ENCODE peak calls at places on chromosomes 3 and 15, in five cellular contexts. L is K562, A is HCT116, E is HepG2, T is GM12878. Z is an unnamed sample.

GRCh38 chr15:97909291-97909891 is 51.1 kb upstream of the ARRDC4 start:
- DNase-seq in L (peak), A (peak), E (peak), T (no peak), Z (peak)

GRCh38 chr3:120160050-120160449 is 65.8 kb upstream of the GSK3B start:
- DNase-seq in L (no peak), A (peak), E (no peak), T (no peak), Z (no peak)

GRCh38 chr3:188067932-188068331 is 86.0 kb upstream of the LPP start:
- DNase-seq in L (no peak), A (no peak), E (no peak), T (no peak), Z (no peak)

GRCh38 chr3:4633078-4634004 is 140.2 kb downstream of the ITPR1 start:
- DNase-seq in L (peak), A (peak), E (peak), T (peak), Z (peak)

GRCh38 chr3:30553641-30554316 is 52.6 kb upstream of the TGFBR2 start:
- DNase-seq in L (no peak), A (no peak), E (no peak), T (no peak), Z (no peak)

GRCh38 chr3:111485086-111485485 is 56.9 kb upstream of the CD96 start:
- DNase-seq in L (no peak), A (no peak), E (no peak), T (no peak), Z (no peak)

GRCh38 chr3:59094446-59094845 is 44.6 kb upstream of the CFAP20DC start:
- DNase-seq in L (no peak), A (no peak), E (no peak), T (no peak), Z (no peak)

GRCh38 chr15:84818221-84819131 is 1.3 kb downstream of the ALPK3 start:
- DNase-seq in L (peak), A (no peak), E (peak), T (no peak), Z (peak)

GRCh38 chr15:58546635-58547627 is 115.1 kb downstream of the LIPC start:
- DNase-seq in L (peak), A (peak), E (peak), T (no peak), Z (peak)

GRCh38 chr15:96333194-96334016 is 2.9 kb downstream of the NR2F2 start:
- DNase-seq in L (peak), A (no peak), E (no peak), T (no peak), Z (peak)

GRCh38 chr3:20503394-20504082 is 317.5 kb upstream of the SGO1 start:
- DNase-seq in L (no peak), A (no peak), E (no peak), T (no peak), Z (no peak)

GRCh38 chr3:128012050-128012449 is 40.2 kb upstream of the SEC61A1 start:
- DNase-seq in L (peak), A (no peak), E (no peak), T (no peak), Z (no peak)

GRCh38 chr3:147348976-147349375 is 57.4 kb downstream of the ZIC4 start:
- DNase-seq in L (no peak), A (no peak), E (no peak), T (no peak), Z (no peak)

GRCh38 chr3:184842433-184842832 is 30.5 kb downstream of the VPS8 start:
- DNase-seq in L (no peak), A (no peak), E (no peak), T (no peak), Z (no peak)

GRCh38 chr3:48194446-48195071 is 6.3 kb upstream of the CDC25A start:
- DNase-seq in L (peak), A (peak), E (peak), T (peak), Z (peak)
- TF ChIP-seq REST in L (no peak), A (no peak), E (no peak), T (no peak), Z (no peak)

DNA sequence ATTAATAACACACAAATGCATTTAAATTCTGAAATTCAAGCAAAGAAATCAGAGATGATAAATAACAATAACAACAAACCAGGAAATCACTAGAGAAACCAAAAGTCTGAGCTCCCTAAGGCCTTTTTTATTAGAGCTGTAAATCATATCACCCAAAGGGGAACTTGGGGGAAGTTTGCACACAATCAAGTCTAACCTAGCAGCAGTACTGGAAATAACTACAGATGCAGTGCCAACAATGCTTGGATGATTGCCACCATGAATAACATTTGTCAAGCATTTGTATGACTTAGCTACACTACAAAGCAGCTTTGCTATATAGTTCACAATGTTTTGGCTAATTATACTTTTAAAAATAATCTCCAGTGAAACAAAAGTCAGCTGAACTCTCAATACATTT is 27.8 kb downstream of the SHQ1 start:
- DNase-seq in L (no peak), A (no peak), E (no peak), T (no peak), Z (no peak)
- TF ChIP-seq ZBTB33 in L (no peak), A (no peak), E (no peak), T (no peak), Z (no peak)

GRCh38 chr15:36126194-36126593 is 453.2 kb upstream of the CDIN1 start:
- DNase-seq in L (no peak), A (no peak), E (no peak), T (no peak), Z (no peak)
- TF ChIP-seq REST in L (no peak), A (no peak), E (no peak), T (no peak), Z (no peak)

GRCh38 chr3:55489804-55490132 is 2.7 kb upstream of the WNT5A start:
- DNase-seq in L (no peak), A (no peak), E (no peak), T (no peak), Z (no peak)

GRCh38 chr3:55486857-55487375 is at the start of gene WNT5A:
- DNase-seq in L (no peak), A (no peak), E (no peak), T (no peak), Z (peak)

GRCh38 chr3:55488398-55489055 is 1.4 kb upstream of the WNT5A start:
- DNase-seq in L (no peak), A (no peak), E (no peak), T (peak), Z (peak)

GRCh38 chr3:55486101-55486856 is 827 bp downstream of the WNT5A start:
- DNase-seq in L (no peak), A (no peak), E (no peak), T (no peak), Z (peak)

DNA sequence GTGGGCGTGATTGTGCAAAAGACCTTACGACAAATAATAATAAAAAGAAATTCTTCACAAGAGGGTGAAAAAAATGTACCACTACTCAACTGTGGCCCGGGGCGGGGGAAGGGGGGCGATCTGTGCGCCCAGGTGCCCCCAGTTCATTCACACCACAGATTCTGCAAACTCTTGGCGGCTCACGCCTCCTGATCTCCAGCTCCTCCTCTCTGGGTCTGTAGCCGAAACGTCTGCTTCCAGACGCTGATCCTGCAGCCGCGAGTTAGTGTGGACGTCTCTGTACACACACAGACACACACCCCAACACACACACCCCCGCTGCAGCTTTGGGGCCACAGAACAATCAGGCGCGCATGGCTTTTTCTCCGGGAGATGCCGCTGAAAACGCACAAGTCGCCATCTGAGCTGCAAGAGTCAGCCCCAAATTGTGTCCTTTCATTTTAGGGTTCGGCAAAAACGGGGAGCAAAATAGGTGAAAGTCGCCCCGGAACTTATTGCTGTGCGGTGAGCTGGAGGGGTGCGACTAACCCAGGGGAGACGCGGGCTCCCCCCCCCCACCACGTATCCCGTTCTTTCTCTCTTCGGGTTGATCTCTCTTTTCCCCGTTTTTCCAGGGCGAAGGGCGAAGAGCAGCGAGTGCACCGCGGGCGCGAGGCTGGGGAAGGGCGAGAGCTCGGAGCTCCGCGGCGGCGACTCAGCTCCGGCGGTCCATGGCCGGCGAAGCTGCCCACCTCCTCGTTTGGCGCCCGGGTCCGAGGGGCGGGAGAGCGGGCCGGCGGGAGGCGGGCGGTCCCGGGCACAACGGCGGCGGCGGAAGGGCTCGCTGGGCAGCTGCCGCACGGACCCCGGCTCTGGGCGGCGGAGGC is 503 bp upstream of the WNT5A start:
- DNase-seq in L (no peak), A (no peak), E (no peak), T (no peak), Z (peak)
- TF ChIP-seq ZBTB33 in L (no peak), A (no peak), E (no peak), T (no peak), Z (no peak)

GRCh38 chr3:129868912-129869311 is 24.6 kb downstream of the TMCC1 start:
- DNase-seq in L (no peak), A (no peak), E (no peak), T (no peak), Z (no peak)
- TF ChIP-seq REST in L (no peak), A (no peak), E (no peak), T (no peak), Z (no peak)

GRCh38 chr15:63703641-63704040 is 106.5 kb downstream of the FBXL22 start:
- DNase-seq in L (no peak), A (no peak), E (no peak), T (no peak), Z (no peak)
- TF ChIP-seq ZBTB33 in L (no peak), A (no peak), E (no peak), T (no peak), Z (no peak)

DNA sequence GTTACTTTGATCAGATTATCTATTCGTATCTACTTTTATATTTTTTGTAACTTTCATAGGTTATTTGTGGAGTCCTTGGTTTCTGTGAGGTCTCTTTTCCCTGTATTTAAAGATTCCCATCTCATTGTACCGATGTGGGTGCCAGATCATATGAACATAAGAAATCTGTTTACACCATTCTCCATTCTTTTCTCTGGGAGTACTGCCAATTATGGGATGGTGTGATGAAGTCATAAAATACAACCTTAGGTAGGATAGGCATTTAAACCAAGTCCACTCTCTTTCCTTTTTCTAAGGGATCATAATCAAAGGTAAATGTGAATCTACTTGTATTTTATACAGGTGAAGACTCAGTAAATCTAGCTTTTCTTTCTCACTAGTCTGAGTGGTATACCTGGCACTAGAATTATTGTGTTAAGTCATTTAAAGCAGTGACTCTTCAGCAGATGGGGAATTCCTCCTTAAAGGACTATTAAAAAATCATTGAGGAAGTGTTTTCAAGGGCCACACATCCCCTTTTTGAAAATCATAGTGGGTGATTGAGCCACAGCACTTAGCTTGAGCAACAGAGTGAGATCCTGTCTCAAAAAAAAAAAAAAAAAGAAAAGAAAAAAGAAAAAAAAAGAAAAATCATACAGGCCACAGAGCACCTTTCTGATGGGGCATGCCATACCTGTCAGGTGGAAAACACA is 12.3 kb upstream of the NFKBIZ start:
- DNase-seq in L (no peak), A (no peak), E (no peak), T (no peak), Z (no peak)
- TF ChIP-seq REST in L (no peak), A (no peak), E (no peak), T (no peak), Z (no peak)

GRCh38 chr15:56042982-56043980 is 49.9 kb upstream of the NEDD4 start:
- DNase-seq in L (no peak), A (no peak), E (peak), T (peak), Z (no peak)

GRCh38 chr15:56045068-56045748 is 51.8 kb upstream of the NEDD4 start:
- DNase-seq in L (no peak), A (no peak), E (no peak), T (no peak), Z (no peak)

GRCh38 chr15:56051700-56052099 is 58.3 kb upstream of the NEDD4 start:
- DNase-seq in L (no peak), A (no peak), E (no peak), T (no peak), Z (no peak)

GRCh38 chr15:56049577-56049976 is 56.2 kb upstream of the NEDD4 start:
- DNase-seq in L (no peak), A (no peak), E (no peak), T (no peak), Z (no peak)

DNA sequence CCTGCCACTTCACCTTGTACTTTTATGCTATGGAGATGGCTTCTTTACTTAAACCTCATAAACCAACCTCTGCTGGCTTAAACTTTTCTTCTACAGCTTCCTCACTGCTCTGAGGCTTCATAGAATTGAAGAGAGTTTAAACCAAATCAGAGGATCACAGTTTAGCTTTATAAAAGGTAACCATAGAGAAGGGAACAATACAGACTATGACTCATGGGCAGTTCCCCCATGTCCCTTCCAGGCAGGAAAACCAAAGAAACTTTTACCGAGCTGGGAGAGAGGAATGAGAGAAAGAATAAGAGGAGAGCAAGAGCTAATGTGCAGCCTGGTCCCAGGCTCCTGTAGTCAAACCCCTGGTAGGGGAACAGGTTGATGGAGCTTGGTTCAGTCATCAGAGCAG is 53.9 kb upstream of the NEDD4 start:
- DNase-seq in L (no peak), A (no peak), E (no peak), T (no peak), Z (no peak)
- TF ChIP-seq ZBTB33 in L (no peak), A (no peak), E (no peak), T (no peak), Z (no peak)

DNA sequence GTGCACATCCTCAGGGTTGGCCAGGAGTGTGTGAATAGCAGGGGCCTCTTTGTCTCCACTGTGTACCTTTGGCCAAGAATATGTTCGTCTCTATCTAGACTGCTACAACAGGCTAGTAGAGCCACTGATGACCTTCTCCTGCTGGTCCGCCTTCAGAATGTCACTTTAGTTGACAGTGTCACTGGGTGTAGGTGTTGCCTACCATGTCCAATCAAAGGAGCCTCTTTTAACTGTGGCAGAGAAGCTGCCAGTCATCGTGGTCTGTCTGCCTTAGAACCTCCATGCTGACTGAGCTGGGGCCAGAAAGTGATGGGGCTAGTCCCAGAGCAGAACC is 40.1 kb downstream of the OXSR1 start:
- DNase-seq in L (peak), A (no peak), E (no peak), T (no peak), Z (no peak)
- TF ChIP-seq REST in L (no peak), A (no peak), E (no peak), T (no peak), Z (no peak)

Z was measured in SK-N-SH.